ENCODE peak calls at places on chromosome 7, in four cellular contexts. N, O, I and K are unnamed samples. For H3K4me1, the result is how much of the 10 kb centered on the place peaks cover.

GRCh38 chr7:140231779-140232491 is 55.2 kb upstream of the KDM7A start:
- DNase-seq in I (no peak), N (peak), O (no peak), K (no peak)

GRCh38 chr7:159215053-159215452 is 70.4 kb upstream of the VIPR2 start:
- DNase-seq in O (no peak), I (no peak), N (no peak), K (no peak)

GRCh38 chr7:134750083-134751062 is 29.1 kb upstream of the CALD1 start:
- DNase-seq in N (peak), I (peak), O (peak), K (peak)

GRCh38 chr7:66335318-66335717 is 130.2 kb downstream of the TPST1 start:
- DNase-seq in O (no peak), I (no peak), N (no peak), K (no peak)

GRCh38 chr7:36736090-36736826 is 12.0 kb upstream of the AOAH start:
- DNase-seq in O (no peak), N (no peak), I (no peak), K (no peak)

GRCh38 chr7:80134536-80135305 is at the start of gene GNAI1:
- DNase-seq in O (peak), N (peak), I (peak), K (peak)

GRCh38 chr7:158812684-158813083 is 16.6 kb downstream of the ESYT2 start:
- DNase-seq in I (no peak), O (no peak), N (no peak), K (no peak)

GRCh38 chr7:55641811-55642210 is 69.5 kb upstream of the VOPP1 start:
- DNase-seq in N (peak), I (no peak), O (no peak), K (no peak)

GRCh38 chr7:128115326-128115820 is 84.1 kb upstream of the LRRC4 start:
- DNase-seq in I (no peak), O (no peak), N (peak), K (no peak)

GRCh38 chr7:55516399-55516798 is 55.9 kb downstream of the VOPP1 start:
- DNase-seq in N (no peak), O (no peak), I (no peak), K (no peak)

GRCh38 chr7:1813394-1814088 is 143.5 kb downstream of the ELFN1 start:
- DNase-seq in I (no peak), N (no peak), O (no peak), K (no peak)

GRCh38 chr7:132453825-132454224 is 122.4 kb downstream of the PLXNA4 start:
- DNase-seq in O (no peak), N (no peak), I (no peak), K (no peak)

GRCh38 chr7:120740348-120740747 is 117.6 kb downstream of the TSPAN12 start:
- DNase-seq in N (no peak), I (no peak), O (no peak), K (no peak)

GRCh38 chr7:36005286-36005685 is 147.8 kb upstream of the EEPD1 start:
- DNase-seq in N (no peak), O (no peak), I (no peak), K (no peak)

GRCh38 chr7:148962823-148963582 is 65.3 kb downstream of the PDIA4 start:
- DNase-seq in O (peak), N (peak), I (peak), K (peak)

GRCh38 chr7:155590215-155591023 is 44.1 kb upstream of the CNPY1 start:
- DNase-seq in I (no peak), N (no peak), O (no peak), K (peak)

GRCh38 chr7:91182819-91183405 is 81.3 kb upstream of the FZD1 start:
- DNase-seq in I (no peak), O (no peak), N (peak), K (no peak)

GRCh38 chr7:45087301-45088145 is 1.2 kb downstream of the NACAD start:
- DNase-seq in N (no peak), O (no peak), I (no peak), K (no peak)

GRCh38 chr7:11212080-11212711 is 238.5 kb downstream of the PHF14 start:
- DNase-seq in N (peak), O (peak), I (peak), K (peak)

GRCh38 chr7:55589905-55590304 is 17.6 kb upstream of the VOPP1 start:
- DNase-seq in I (peak), N (no peak), O (no peak), K (no peak)

GRCh38 chr7:129343099-129343700 is 91.0 kb upstream of the STRIP2 start:
- DNase-seq in O (no peak), I (peak), N (peak), K (no peak)

GRCh38 chr7:118626739-118627138 is 402.2 kb downstream of the ANKRD7 start:
- DNase-seq in N (peak), O (no peak), I (no peak), K (no peak)

GRCh38 chr7:27191081-27191715 is 6.2 kb upstream of the HOXA11 start:
- DNase-seq in I (no peak), O (no peak), N (no peak), K (peak)
- H3K4me1 ChIP-seq in I (under half), O (under half), N (under half), K (under half)

GRCh38 chr7:106119719-106120118 is 7.6 kb upstream of the SYPL1 start:
- DNase-seq in I (no peak), O (no peak), N (no peak), K (no peak)

GRCh38 chr7:106117767-106118544 is 5.8 kb upstream of the SYPL1 start:
- DNase-seq in O (no peak), N (no peak), I (no peak), K (no peak)

GRCh38 chr7:106112972-106113421 is 885 bp upstream of the SYPL1 start:
- DNase-seq in O (no peak), I (no peak), N (no peak), K (no peak)

GRCh38 chr7:106114735-106115383 is 2.7 kb upstream of the SYPL1 start:
- DNase-seq in I (no peak), O (no peak), N (no peak), K (no peak)

DNA sequence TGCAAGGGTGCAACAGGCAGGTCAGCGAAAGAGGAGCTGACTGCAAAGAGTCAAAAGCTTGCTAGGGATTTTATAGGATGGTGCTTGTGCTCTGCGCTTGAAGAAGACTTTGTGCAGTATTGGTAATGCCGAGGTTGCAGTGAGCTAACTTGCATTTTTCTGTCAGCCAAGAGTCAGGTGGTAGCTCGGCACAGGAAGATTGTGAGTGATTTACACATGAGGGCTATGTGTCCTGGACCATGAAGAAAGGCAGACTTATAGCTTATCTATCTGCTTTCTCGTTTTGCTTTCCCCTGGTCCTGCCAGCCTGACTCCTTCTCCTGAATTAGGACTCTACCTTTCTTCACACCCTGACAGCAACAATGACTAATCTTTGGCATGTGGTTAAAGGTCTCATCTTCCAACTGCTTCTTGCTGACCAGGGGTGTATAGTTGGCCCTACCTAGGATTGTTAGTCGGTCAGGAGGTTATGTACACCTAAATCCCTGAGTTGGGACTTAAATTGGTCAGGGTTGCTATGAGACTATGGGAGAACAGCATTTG is 4.1 kb upstream of the SYPL1 start:
- DNase-seq in I (no peak), O (no peak), N (peak), K (no peak)
- H3K4me1 ChIP-seq in I (under half), O (under half), N (under half), K (under half)

DNA sequence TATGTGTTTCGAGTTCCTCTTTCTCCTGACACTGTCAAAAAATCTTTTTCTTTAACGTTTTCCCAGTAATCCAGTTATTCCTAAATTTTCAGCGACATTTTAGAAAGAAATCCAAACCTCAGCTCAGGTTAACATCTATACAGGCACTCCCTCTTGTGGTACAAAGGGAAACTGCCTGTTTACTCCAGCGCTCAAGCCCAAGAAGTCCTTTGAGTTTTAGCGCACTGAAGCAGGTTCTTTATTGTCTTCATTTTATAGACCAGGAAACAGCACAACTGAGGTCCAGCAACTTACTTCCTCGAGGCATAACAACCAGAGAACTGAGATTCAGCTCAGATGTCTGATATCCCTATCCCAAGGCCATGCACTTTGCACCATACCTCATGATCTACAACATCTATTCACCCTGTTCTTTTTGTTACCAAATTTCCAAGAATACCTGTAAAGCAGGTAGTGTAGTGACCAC is 287.2 kb upstream of the MKLN1 start:
- DNase-seq in I (peak), N (peak), O (peak), K (peak)
- H3K4me1 ChIP-seq in I (under half), N (under half), O (under half), K (under half)

GRCh38 chr7:131107343-131108211 is 220.1 kb upstream of the MKLN1 start:
- DNase-seq in O (peak), N (peak), I (peak), K (peak)
- H3K4me1 ChIP-seq in O (under half), N (half or more), I (under half), K (half or more)